ENCODE peak calls at places on chromosomes 1 and 21, in five cellular contexts. One of them, this sample, is unnamed.

GRCh38 chr1:201274616-201275265 is 8.6 kb upstream of the PKP1 start:
- DNase-seq in uterus: no peak
- DNase-seq in GM13976: no peak
- DNase-seq in Peyer's patch: no peak
- DNase-seq in lung: no peak
- DNase-seq in this sample: no peak

GRCh38 chr1:31954607-31955283 is 16.6 kb upstream of the PTP4A2 start:
- DNase-seq in uterus: peak
- DNase-seq in GM13976: no peak
- DNase-seq in Peyer's patch: peak
- DNase-seq in lung: peak
- DNase-seq in this sample: no peak

GRCh38 chr1:36805979-36806640 is 228.2 kb downstream of the GRIK3 start:
- DNase-seq in uterus: no peak
- DNase-seq in GM13976: no peak
- DNase-seq in Peyer's patch: no peak
- DNase-seq in lung: no peak
- DNase-seq in this sample: no peak

GRCh38 chr1:41898191-41898713 is 20.5 kb downstream of the HIVEP3 start:
- DNase-seq in uterus: no peak
- DNase-seq in GM13976: no peak
- DNase-seq in Peyer's patch: no peak
- DNase-seq in lung: peak
- DNase-seq in this sample: no peak

GRCh38 chr1:40651138-40651857 is 14.2 kb downstream of the RIMS3 start:
- DNase-seq in uterus: no peak
- DNase-seq in GM13976: no peak
- DNase-seq in Peyer's patch: peak
- DNase-seq in lung: no peak
- DNase-seq in this sample: no peak

GRCh38 chr1:53482441-53483153 is 23.4 kb downstream of the DMRTB1 start:
- DNase-seq in uterus: no peak
- DNase-seq in GM13976: no peak
- DNase-seq in Peyer's patch: no peak
- DNase-seq in lung: no peak
- DNase-seq in this sample: no peak

GRCh38 chr1:63917571-63918394 is 144.0 kb downstream of the ROR1 start:
- DNase-seq in uterus: no peak
- DNase-seq in GM13976: no peak
- DNase-seq in Peyer's patch: no peak
- DNase-seq in lung: no peak
- DNase-seq in this sample: no peak

GRCh38 chr1:69414574-69414973 is 153.1 kb upstream of the LRRC7 start:
- DNase-seq in uterus: no peak
- DNase-seq in GM13976: no peak
- DNase-seq in Peyer's patch: no peak
- DNase-seq in lung: no peak
- DNase-seq in this sample: no peak

GRCh38 chr1:117672756-117673155 is 66.9 kb downstream of the TENT5C start:
- DNase-seq in uterus: no peak
- DNase-seq in GM13976: no peak
- DNase-seq in Peyer's patch: no peak
- DNase-seq in lung: no peak
- DNase-seq in this sample: no peak

GRCh38 chr1:151189638-151190445 is at the start of gene VPS72:
- DNase-seq in uterus: peak
- DNase-seq in GM13976: peak
- DNase-seq in Peyer's patch: peak
- DNase-seq in lung: peak
- DNase-seq in this sample: peak

GRCh38 chr1:85087659-85088407 is 39.5 kb upstream of the MCOLN3 start:
- DNase-seq in uterus: no peak
- DNase-seq in GM13976: no peak
- DNase-seq in Peyer's patch: no peak
- DNase-seq in lung: no peak
- DNase-seq in this sample: no peak

GRCh38 chr1:160101717-160102522 is 3.5 kb upstream of the IGSF8 start:
- DNase-seq in uterus: no peak
- DNase-seq in GM13976: no peak
- DNase-seq in Peyer's patch: no peak
- DNase-seq in lung: no peak
- DNase-seq in this sample: no peak

GRCh38 chr1:61639937-61640336 is 85.0 kb downstream of the TM2D1 start:
- DNase-seq in uterus: no peak
- DNase-seq in GM13976: no peak
- DNase-seq in Peyer's patch: no peak
- DNase-seq in lung: no peak
- DNase-seq in this sample: no peak

GRCh38 chr1:221284028-221284427 is 404.8 kb downstream of the HLX start:
- DNase-seq in uterus: no peak
- DNase-seq in GM13976: no peak
- DNase-seq in Peyer's patch: no peak
- DNase-seq in lung: no peak
- DNase-seq in this sample: no peak

GRCh38 chr1:207713529-207713928 is 38.3 kb upstream of the CD46 start:
- DNase-seq in uterus: no peak
- DNase-seq in GM13976: no peak
- DNase-seq in Peyer's patch: no peak
- DNase-seq in lung: no peak
- DNase-seq in this sample: no peak
- TF ChIP-seq CTCF in uterus: no peak
- TF ChIP-seq CTCF in GM13976: no peak
- TF ChIP-seq CTCF in Peyer's patch: no peak
- TF ChIP-seq CTCF in lung: no peak
- TF ChIP-seq CTCF in this sample: no peak

DNA sequence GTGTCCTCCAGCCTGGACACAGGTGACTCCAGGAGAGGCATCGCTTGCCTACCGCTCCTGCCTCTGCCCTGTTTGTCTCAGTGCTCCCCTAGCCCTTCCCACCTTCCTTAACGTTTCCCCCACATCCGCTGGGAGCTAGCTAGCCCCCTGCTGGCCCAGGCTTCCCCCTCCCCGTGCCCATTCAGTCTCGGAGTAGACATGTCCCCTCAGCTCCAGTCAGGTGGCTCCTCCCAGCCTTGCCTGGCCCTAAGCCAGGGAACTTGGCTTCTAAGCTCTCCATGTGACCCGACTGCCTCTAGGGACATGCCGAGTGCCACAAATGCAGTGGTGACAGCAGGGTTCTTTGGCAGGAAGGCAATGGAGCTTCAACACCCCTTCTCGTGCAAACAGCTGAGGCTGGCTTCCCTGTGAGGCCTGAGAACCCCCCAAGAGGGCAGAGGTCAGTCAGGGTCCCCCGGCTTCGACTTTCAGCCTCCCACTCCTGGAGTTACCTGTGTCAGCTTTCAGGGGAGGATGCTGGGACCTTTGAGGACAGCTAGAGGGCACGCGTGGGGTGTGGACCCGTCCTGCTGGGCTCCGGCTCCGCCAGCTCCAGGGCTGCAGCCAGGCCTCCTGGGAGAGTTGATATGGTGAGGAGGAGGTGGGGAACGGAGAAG is 16.2 kb downstream of the DRAXIN start:
- DNase-seq in uterus: no peak
- DNase-seq in GM13976: no peak
- DNase-seq in Peyer's patch: no peak
- DNase-seq in lung: peak
- DNase-seq in this sample: no peak
- TF ChIP-seq CTCF in uterus: no peak
- TF ChIP-seq CTCF in GM13976: no peak
- TF ChIP-seq CTCF in Peyer's patch: no peak
- TF ChIP-seq CTCF in lung: no peak
- TF ChIP-seq CTCF in this sample: no peak

GRCh38 chr1:116494745-116495144 is 76.1 kb downstream of the CD58 start:
- DNase-seq in uterus: no peak
- DNase-seq in GM13976: no peak
- DNase-seq in Peyer's patch: no peak
- DNase-seq in lung: no peak
- DNase-seq in this sample: no peak
- TF ChIP-seq CTCF in uterus: no peak
- TF ChIP-seq CTCF in GM13976: no peak
- TF ChIP-seq CTCF in Peyer's patch: no peak
- TF ChIP-seq CTCF in lung: no peak
- TF ChIP-seq CTCF in this sample: no peak

DNA sequence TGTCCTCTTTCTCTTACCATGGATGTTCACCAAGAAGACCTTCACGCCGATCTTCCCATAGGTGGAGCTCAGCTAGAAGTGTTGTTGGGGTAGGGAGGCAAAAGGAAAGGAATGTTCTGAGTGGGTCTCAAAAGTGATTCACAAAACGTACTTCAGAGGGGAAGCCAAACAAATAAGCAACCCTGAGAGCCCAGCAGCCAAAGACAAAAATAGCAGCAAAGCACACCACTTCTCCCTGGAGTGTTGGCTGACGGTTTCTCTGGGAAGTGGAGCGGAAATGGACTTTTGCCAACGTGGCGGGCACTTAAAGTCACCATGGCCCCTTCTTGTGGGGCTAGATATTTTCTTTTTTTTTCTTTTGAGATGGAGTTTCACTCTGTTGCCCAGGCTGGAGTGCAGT is 23.1 kb downstream of the SLC26A9 start:
- DNase-seq in uterus: no peak
- DNase-seq in GM13976: no peak
- DNase-seq in Peyer's patch: no peak
- DNase-seq in lung: peak
- DNase-seq in this sample: no peak
- TF ChIP-seq CTCF in uterus: no peak
- TF ChIP-seq CTCF in GM13976: no peak
- TF ChIP-seq CTCF in Peyer's patch: no peak
- TF ChIP-seq CTCF in lung: no peak
- TF ChIP-seq CTCF in this sample: no peak

GRCh38 chr1:27491748-27492700 is 2.1 kb upstream of the WASF2 start:
- DNase-seq in uterus: peak
- DNase-seq in GM13976: no peak
- DNase-seq in Peyer's patch: no peak
- DNase-seq in lung: no peak
- DNase-seq in this sample: no peak

GRCh38 chr1:27487927-27488522 is 1.9 kb downstream of the WASF2 start:
- DNase-seq in uterus: no peak
- DNase-seq in GM13976: no peak
- DNase-seq in Peyer's patch: no peak
- DNase-seq in lung: no peak
- DNase-seq in this sample: no peak

GRCh38 chr1:27488523-27489138 is 1.3 kb downstream of the WASF2 start:
- DNase-seq in uterus: peak
- DNase-seq in GM13976: no peak
- DNase-seq in Peyer's patch: no peak
- DNase-seq in lung: no peak
- DNase-seq in this sample: no peak

GRCh38 chr1:27485363-27485762 is 4.6 kb downstream of the WASF2 start:
- DNase-seq in uterus: no peak
- DNase-seq in GM13976: no peak
- DNase-seq in Peyer's patch: no peak
- DNase-seq in lung: no peak
- DNase-seq in this sample: no peak

GRCh38 chr1:27489973-27490741 is at the start of gene WASF2:
- DNase-seq in uterus: peak
- DNase-seq in GM13976: peak
- DNase-seq in Peyer's patch: peak
- DNase-seq in lung: peak
- DNase-seq in this sample: peak
- TF ChIP-seq CTCF in uterus: no peak
- TF ChIP-seq CTCF in GM13976: no peak
- TF ChIP-seq CTCF in Peyer's patch: no peak
- TF ChIP-seq CTCF in lung: no peak
- TF ChIP-seq CTCF in this sample: no peak

GRCh38 chr1:47703161-47703825 is 265.4 kb downstream of the FOXD2 start:
- DNase-seq in uterus: no peak
- DNase-seq in GM13976: no peak
- DNase-seq in Peyer's patch: no peak
- DNase-seq in lung: no peak
- DNase-seq in this sample: no peak

GRCh38 chr1:47705517-47706130 is 267.8 kb downstream of the FOXD2 start:
- DNase-seq in uterus: no peak
- DNase-seq in GM13976: no peak
- DNase-seq in Peyer's patch: no peak
- DNase-seq in lung: no peak
- DNase-seq in this sample: no peak

GRCh38 chr1:47701741-47702515 is 264.1 kb downstream of the FOXD2 start:
- DNase-seq in uterus: no peak
- DNase-seq in GM13976: no peak
- DNase-seq in Peyer's patch: no peak
- DNase-seq in lung: no peak
- DNase-seq in this sample: no peak

GRCh38 chr1:47701283-47701682 is 263.4 kb downstream of the FOXD2 start:
- DNase-seq in uterus: no peak
- DNase-seq in GM13976: no peak
- DNase-seq in Peyer's patch: no peak
- DNase-seq in lung: no peak
- DNase-seq in this sample: no peak

GRCh38 chr1:47703981-47704596 is 266.2 kb downstream of the FOXD2 start:
- DNase-seq in uterus: no peak
- DNase-seq in GM13976: no peak
- DNase-seq in Peyer's patch: no peak
- DNase-seq in lung: no peak
- DNase-seq in this sample: no peak
- TF ChIP-seq CTCF in uterus: no peak
- TF ChIP-seq CTCF in GM13976: no peak
- TF ChIP-seq CTCF in Peyer's patch: no peak
- TF ChIP-seq CTCF in lung: no peak
- TF ChIP-seq CTCF in this sample: no peak

GRCh38 chr21:17045214-17045835 is 467.5 kb upstream of the CXADR start:
- DNase-seq in uterus: no peak
- DNase-seq in GM13976: no peak
- DNase-seq in Peyer's patch: no peak
- DNase-seq in lung: no peak
- DNase-seq in this sample: no peak
- TF ChIP-seq CTCF in uterus: no peak
- TF ChIP-seq CTCF in GM13976: peak
- TF ChIP-seq CTCF in Peyer's patch: no peak
- TF ChIP-seq CTCF in lung: no peak
- TF ChIP-seq CTCF in this sample: no peak

This sample was measured in activated B cell treated with CpG ODN at 0.5 μM for 24 hours.